ENCODE peak calls at places on chromosomes 16 and 17, in six cellular contexts. H, W, A, Y, E and X are unnamed samples.

GRCh38 chr17:44972953-44973352 is 4.8 kb upstream of the C1QL1 start:
- DNase-seq in H (peak), Y (peak), E (no peak), W (no peak), A (no peak), X (peak)

GRCh38 chr17:43834106-43834505 is 1.2 kb upstream of the MPP3 start:
- DNase-seq in E (no peak), H (no peak), W (no peak), Y (peak), A (no peak), X (peak)

GRCh38 chr17:9729735-9730420 is 61.5 kb downstream of the DHRS7C start:
- DNase-seq in E (no peak), A (no peak), H (peak), Y (no peak), W (no peak), X (no peak)

GRCh38 chr16:70018254-70018653 is 67.1 kb downstream of the CLEC18A start:
- DNase-seq in Y (peak), E (no peak), H (no peak), A (peak), W (no peak), X (peak)

GRCh38 chr17:46842835-46843234 is 8.5 kb upstream of the WNT9B start:
- DNase-seq in Y (no peak), W (no peak), A (no peak), E (no peak), H (no peak), X (no peak)

GRCh38 chr16:78034530-78034929 is 12.2 kb downstream of the CLEC3A start:
- DNase-seq in Y (no peak), W (no peak), H (no peak), A (no peak), E (no peak), X (no peak)

GRCh38 chr17:66114609-66115008 is 77.3 kb downstream of the CEP112 start:
- DNase-seq in A (no peak), Y (no peak), W (no peak), E (no peak), H (no peak), X (no peak)

GRCh38 chr16:54116126-54116525 is 170.5 kb downstream of the IRX3 start:
- DNase-seq in H (no peak), W (no peak), E (no peak), A (no peak), Y (peak), X (no peak)

GRCh38 chr17:10394201-10394887 is 21.5 kb upstream of the MYH13 start:
- DNase-seq in E (no peak), W (no peak), Y (no peak), A (no peak), H (no peak), X (no peak)

GRCh38 chr17:48577330-48577945 is 712 bp downstream of the HOXB4 start:
- DNase-seq in E (peak), H (no peak), A (peak), Y (no peak), W (no peak), X (no peak)

GRCh38 chr17:74192950-74193781 is 10.3 kb upstream of the RPL38 start:
- DNase-seq in W (no peak), A (no peak), H (no peak), Y (no peak), E (peak), X (no peak)

GRCh38 chr17:41914358-41914766 is 4.4 kb downstream of the ACLY start:
- DNase-seq in Y (peak), W (no peak), E (no peak), H (no peak), A (no peak), X (peak)

GRCh38 chr17:41917192-41917591 is 1.6 kb downstream of the ACLY start:
- DNase-seq in W (no peak), Y (peak), H (no peak), A (no peak), E (peak), X (peak)

GRCh38 chr17:41915020-41915419 is 3.7 kb downstream of the ACLY start:
- DNase-seq in E (no peak), W (no peak), A (no peak), Y (no peak), H (no peak), X (no peak)

GRCh38 chr17:41913798-41914197 is 5.0 kb downstream of the ACLY start:
- DNase-seq in W (no peak), A (no peak), E (no peak), H (no peak), Y (no peak), X (no peak)

DNA sequence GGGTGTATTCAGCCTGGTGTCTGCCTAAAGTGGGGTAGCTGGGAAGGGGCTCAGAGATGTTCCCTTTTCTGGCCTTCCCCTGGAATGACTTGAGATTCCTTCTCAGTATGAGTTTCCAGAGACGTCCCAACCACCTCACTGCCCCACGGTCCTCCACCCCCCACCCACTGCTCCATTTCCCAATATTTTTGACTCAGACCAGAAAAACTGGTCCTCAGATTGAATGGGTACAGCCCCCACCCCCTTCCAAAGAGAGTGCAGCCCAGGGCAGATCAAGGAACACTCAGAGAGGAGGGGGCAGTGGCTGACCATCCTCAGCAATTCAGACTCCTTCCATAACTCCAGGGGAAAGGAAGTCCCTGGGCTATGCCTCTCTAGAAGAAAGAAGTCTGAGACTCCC is 3.2 kb downstream of the ACLY start:
- DNase-seq in W (no peak), E (no peak), A (no peak), Y (no peak), H (no peak), X (no peak)
- H3K27ac ChIP-seq in W (no peak), E (no peak), A (no peak), Y (no peak), H (no peak), X (no peak)

DNA sequence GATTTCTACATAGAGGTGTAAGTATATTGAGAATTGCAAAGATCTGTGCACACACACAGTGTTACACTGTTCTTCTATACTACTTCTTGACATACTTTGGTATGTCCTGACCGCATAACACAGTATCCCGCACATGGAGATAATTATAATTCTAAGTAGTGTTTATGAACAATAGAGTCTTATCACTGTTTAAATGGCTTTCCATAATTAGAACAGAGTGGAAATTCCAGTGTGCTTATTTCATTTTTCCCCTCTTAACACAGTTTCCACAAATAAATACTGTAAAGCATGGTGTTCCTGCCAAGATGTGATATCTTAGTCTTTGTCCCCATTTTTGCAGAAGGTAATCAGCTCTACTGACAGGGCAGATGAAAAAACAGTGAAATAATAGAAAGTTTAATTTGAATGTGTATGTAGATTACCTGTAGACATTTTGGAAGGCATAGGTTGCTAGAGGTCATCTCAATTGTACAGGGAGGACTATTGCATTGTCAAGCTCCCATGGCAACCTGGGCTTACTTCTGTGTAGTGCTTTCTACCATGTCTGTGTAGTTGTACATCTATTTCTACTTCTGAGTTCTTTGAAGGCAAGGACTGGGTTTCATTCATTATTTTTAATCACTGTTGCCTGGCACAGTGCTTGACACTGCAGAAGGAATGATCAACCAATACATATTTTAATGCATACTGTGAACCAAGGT is 10.1 kb upstream of the KRT28 start:
- DNase-seq in E (no peak), H (no peak), A (no peak), W (no peak), Y (peak), X (no peak)
- TF ChIP-seq CTCF in E (no peak), H (no peak), A (no peak), W (no peak), Y (no peak), X (no peak)

DNA sequence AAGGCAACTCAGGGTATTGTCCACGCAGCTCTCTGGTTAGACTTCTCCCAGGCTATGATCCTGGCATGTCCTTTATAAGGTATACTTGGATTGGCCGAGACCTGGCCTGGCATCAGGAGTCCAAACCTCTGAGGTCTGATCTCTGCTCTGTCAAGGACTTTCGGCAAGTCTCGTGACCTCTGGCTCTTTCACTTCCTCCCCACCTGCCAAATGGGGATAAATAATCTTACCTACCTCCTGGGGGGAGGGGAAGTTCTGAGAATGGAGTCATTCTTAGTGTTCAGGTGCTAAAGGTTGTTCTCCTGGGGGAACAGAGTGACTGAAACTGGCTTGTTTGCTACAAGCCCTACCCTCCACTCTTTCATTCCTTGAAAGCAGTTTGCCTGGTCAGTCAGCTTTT is 7.6 kb downstream of the ATXN1L start:
- DNase-seq in Y (no peak), H (no peak), E (no peak), A (peak), W (no peak), X (no peak)
- H3K27ac ChIP-seq in Y (no peak), H (no peak), E (no peak), A (no peak), W (peak), X (no peak)

DNA sequence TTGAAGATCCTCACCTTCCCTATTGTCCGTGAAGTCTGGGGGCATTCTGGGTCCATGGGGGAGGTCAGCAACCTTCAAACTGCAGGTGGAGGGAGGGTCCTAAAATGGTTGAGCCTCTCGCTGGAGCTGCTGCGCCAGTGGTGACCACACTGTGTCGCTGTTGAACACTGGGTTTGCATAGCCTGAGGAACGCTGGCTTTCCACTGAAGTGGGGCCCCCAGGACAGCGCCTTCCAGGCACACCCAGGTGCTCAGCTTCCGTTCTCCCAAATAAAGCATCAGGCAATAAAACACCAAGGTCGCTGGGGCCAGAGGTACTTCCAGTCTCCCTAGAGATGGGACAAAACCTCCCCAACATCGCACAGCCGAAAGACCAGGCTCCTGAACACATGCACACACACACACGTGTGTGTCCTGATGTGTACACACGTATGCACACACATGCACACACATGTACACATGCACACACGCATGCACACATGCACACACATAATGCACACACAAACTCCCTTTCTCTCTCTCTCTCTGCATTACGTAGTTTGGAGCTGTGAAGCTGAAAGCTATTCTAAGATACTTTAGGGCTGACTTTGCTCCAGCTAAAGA is 120.6 kb downstream of the IRF8 start:
- DNase-seq in E (no peak), H (no peak), A (peak), Y (no peak), W (no peak), X (no peak)
- TF ChIP-seq CTCF in E (no peak), H (peak), A (peak), Y (peak), W (no peak), X (peak)

DNA sequence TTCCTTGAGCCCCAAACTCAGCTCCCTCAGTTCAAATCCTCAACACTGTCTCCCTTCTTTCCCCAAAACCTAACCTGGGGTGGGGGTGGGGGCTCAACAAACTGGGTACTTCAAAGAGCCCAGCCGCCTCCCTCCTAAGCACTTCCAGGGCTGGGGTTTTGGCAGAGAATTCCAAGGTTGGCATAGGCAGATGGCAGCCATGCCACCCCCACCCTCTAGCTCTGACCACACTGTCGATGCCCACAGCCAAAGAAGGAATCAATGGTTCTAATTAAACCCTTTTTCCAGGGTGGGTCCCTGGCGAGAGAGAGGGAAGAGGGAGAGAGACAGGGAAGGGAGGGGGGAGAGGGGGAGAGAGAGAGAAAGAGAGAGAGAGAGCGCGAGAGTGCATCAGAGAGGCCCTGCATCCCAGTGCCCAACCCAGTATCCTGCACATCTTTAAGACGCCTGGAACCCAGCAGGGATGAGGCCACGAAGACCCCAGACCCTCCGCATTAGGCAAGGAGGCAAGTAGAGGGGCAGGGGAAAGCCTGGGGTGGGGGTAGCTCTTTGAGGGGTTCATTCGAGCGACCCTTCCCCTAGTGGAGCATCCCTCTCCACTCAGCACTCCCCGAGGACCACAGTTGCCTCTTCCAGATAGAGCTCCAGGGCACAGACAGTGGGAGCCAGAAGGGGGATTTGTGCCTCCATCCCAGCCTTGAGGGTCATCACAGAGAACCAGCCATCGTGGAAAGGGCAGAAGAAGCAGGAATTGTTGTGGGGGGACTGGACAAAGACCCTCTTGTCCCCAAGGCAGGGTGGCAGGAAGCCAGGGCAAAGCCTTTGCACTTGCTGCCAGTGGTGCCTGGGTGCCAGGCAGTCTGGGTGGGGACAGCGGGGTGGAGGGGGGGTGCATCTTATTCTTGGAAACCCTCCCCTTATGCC is 2.6 kb downstream of the SRCIN1 start:
- DNase-seq in E (no peak), Y (no peak), H (no peak), A (no peak), W (no peak), X (no peak)
- H3K27ac ChIP-seq in E (no peak), Y (no peak), H (no peak), A (no peak), W (no peak), X (no peak)